ENCODE peak calls at places on chromosomes 16 and 17, in ten cellular contexts. G is transverse colon, T is sigmoid colon, B is stomach, O is GM23338, D is spleen, K is prostate gland, U is H1, N is GM12878, S is esophagus muscularis mucosa. Z is an unnamed sample.

GRCh38 chr17:8382052-8382879 is 727 bp downstream of the RPL26 start:
- DNase-seq in G (no peak), T (no peak), B (no peak), O (no peak), D (no peak), K (no peak), U (no peak), N (no peak), S (no peak), Z (no peak)

GRCh38 chr16:85316321-85316919 is 204.1 kb upstream of the CIBAR2 start:
- DNase-seq in G (peak), T (no peak), B (peak), O (peak), D (peak), K (peak), U (no peak), N (no peak), S (no peak), Z (peak)

GRCh38 chr17:17749921-17750320 is 68.7 kb downstream of the RAI1 start:
- DNase-seq in G (peak), T (no peak), B (peak), O (peak), D (no peak), K (no peak), U (peak), N (peak), S (no peak), Z (no peak)

GRCh38 chr17:82665226-82665625 is 17.0 kb upstream of the WDR45B start:
- DNase-seq in G (no peak), T (no peak), B (no peak), O (no peak), D (no peak), K (no peak), U (no peak), N (no peak), S (no peak), Z (no peak)

GRCh38 chr16:14502932-14503741 is 126.9 kb downstream of the PARN start:
- DNase-seq in G (no peak), T (no peak), B (no peak), O (no peak), D (no peak), K (no peak), U (no peak), N (peak), S (peak), Z (no peak)

GRCh38 chr17:17120716-17121115 is 78.5 kb downstream of the MPRIP start:
- DNase-seq in G (no peak), T (no peak), B (no peak), O (no peak), D (no peak), K (no peak), U (no peak), N (no peak), S (no peak), Z (no peak)

GRCh38 chr17:27807567-27808470 is 7.5 kb upstream of the NOS2 start:
- DNase-seq in G (peak), T (no peak), B (peak), O (no peak), D (peak), K (no peak), U (no peak), N (peak), S (no peak), Z (peak)

GRCh38 chr16:526181-527014 is 1.1 kb upstream of the CAPN15 start:
- DNase-seq in G (peak), T (peak), B (peak), O (peak), D (no peak), K (no peak), U (no peak), N (no peak), S (no peak), Z (no peak)

GRCh38 chr17:10999484-10999883 is 161.6 kb upstream of the PIRT start:
- DNase-seq in G (no peak), T (no peak), B (no peak), O (no peak), D (no peak), K (peak), U (no peak), N (no peak), S (no peak), Z (no peak)

GRCh38 chr16:29232811-29233704 is 173.5 kb downstream of the NPIPB11 start:
- DNase-seq in G (no peak), T (peak), B (no peak), O (no peak), D (no peak), K (no peak), U (no peak), N (no peak), S (peak), Z (no peak)

GRCh38 chr17:55690105-55690508 is 32.6 kb downstream of the TMEM100 start:
- DNase-seq in G (no peak), T (no peak), B (no peak), O (no peak), D (no peak), K (no peak), U (no peak), N (no peak), S (no peak), Z (no peak)

GRCh38 chr17:76974721-76975120 is 106.5 kb downstream of the MGAT5B start:
- DNase-seq in G (no peak), T (no peak), B (no peak), O (no peak), D (no peak), K (no peak), U (no peak), N (no peak), S (no peak), Z (no peak)

GRCh38 chr17:37062036-37062435 is 113.3 kb downstream of the AATF start:
- DNase-seq in G (no peak), T (no peak), B (no peak), O (no peak), D (no peak), K (no peak), U (no peak), N (no peak), S (no peak), Z (no peak)

GRCh38 chr17:75315541-75316243 is 26.5 kb upstream of the SLC25A19 start:
- DNase-seq in G (no peak), T (no peak), B (no peak), O (no peak), D (no peak), K (no peak), U (no peak), N (no peak), S (no peak), Z (peak)

GRCh38 chr16:70661918-70662641 is 15.7 kb downstream of the IL34 start:
- DNase-seq in G (no peak), T (peak), B (no peak), O (no peak), D (no peak), K (no peak), U (no peak), N (no peak), S (no peak), Z (no peak)

GRCh38 chr16:71626858-71627213 is 852 bp downstream of the MARVELD3 start:
- DNase-seq in G (peak), T (no peak), B (peak), O (peak), D (peak), K (peak), U (no peak), N (no peak), S (no peak), Z (peak)

GRCh38 chr16:49639739-49640388 is 216.0 kb downstream of the ZNF423 start:
- DNase-seq in G (no peak), T (no peak), B (no peak), O (peak), D (peak), K (no peak), U (peak), N (no peak), S (no peak), Z (no peak)

GRCh38 chr17:76531501-76532038 is 5.9 kb downstream of the CYGB start:
- DNase-seq in G (no peak), T (no peak), B (no peak), O (no peak), D (no peak), K (no peak), U (no peak), N (no peak), S (no peak), Z (no peak)

GRCh38 chr16:53433509-53433908 is 762 bp upstream of the RBL2 start:
- DNase-seq in G (no peak), T (no peak), B (no peak), O (peak), D (no peak), K (peak), U (no peak), N (no peak), S (no peak), Z (no peak)

GRCh38 chr16:54398986-54399385 is 112.4 kb upstream of the IRX3 start:
- DNase-seq in G (no peak), T (no peak), B (no peak), O (no peak), D (no peak), K (no peak), U (no peak), N (no peak), S (no peak), Z (no peak)

GRCh38 chr16:75535211-75535843 is 581 bp downstream of the CHST5 start:
- DNase-seq in G (no peak), T (no peak), B (no peak), O (peak), D (no peak), K (no peak), U (no peak), N (no peak), S (no peak), Z (no peak)

GRCh38 chr17:78359216-78359935 is 501 bp downstream of the SOCS3 start:
- DNase-seq in G (no peak), T (peak), B (no peak), O (peak), D (peak), K (no peak), U (no peak), N (no peak), S (no peak), Z (no peak)

GRCh38 chr17:35713069-35713728 is 18.2 kb upstream of the RASL10B start:
- DNase-seq in G (no peak), T (no peak), B (no peak), O (no peak), D (no peak), K (no peak), U (no peak), N (no peak), S (no peak), Z (no peak)

GRCh38 chr17:4605826-4606225 is 21.5 kb downstream of the SMTNL2 start:
- DNase-seq in G (peak), T (no peak), B (no peak), O (no peak), D (no peak), K (no peak), U (no peak), N (no peak), S (no peak), Z (peak)

GRCh38 chr17:77304051-77304745 is 163.4 kb downstream of the SEC14L1 start:
- DNase-seq in G (no peak), T (no peak), B (no peak), O (no peak), D (no peak), K (no peak), U (no peak), N (no peak), S (no peak), Z (no peak)

GRCh38 chr17:76988796-76989195 is 120.6 kb downstream of the MGAT5B start:
- DNase-seq in G (no peak), T (no peak), B (no peak), O (no peak), D (peak), K (no peak), U (no peak), N (no peak), S (no peak), Z (no peak)

GRCh38 chr16:65959978-65960377 is 406.5 kb upstream of the CDH5 start:
- DNase-seq in G (no peak), T (no peak), B (no peak), O (no peak), D (no peak), K (no peak), U (no peak), N (no peak), S (no peak), Z (no peak)

GRCh38 chr17:78132086-78132676 is 1.6 kb downstream of the TMC8 start:
- DNase-seq in G (peak), T (no peak), B (peak), O (peak), D (peak), K (peak), U (no peak), N (no peak), S (no peak), Z (no peak)

DNA sequence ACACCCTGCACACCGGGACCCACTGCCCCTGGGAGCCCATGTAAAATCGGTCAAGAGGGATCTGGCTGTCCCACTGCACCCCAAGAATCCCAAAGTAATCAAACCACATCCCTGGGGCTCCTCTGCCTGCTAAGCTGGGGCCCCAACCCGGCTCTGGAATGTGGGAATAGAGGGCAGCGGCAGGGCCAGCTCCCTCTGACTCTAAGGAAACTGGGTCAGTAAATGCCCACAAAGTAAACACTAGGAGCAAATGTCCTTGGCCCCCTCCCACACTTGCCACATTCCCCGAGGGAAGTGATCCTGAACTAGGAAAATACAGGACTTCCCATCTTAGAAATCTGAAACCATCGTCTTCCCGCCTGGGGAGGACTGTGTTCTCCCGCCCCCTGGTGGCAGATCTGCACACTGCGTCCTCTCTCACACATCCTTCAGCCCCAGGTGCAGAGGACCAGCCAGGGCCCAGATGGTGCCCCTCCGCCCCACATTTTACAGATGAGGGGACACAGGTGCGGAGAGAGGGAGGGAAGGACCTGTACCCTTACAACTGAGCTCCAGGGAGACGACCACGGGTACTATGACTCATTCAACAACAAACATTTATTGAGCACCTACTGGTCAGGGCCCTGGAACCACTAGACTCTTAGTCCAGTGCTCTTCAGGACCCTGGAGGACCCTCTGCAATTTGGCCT is 10.2 kb downstream of the P3H4 start:
- DNase-seq in G (peak), T (peak), B (peak), O (peak), D (peak), K (peak), U (no peak), N (no peak), S (peak), Z (peak)
- TF ChIP-seq POLR2AphosphoS5 in G (peak), T (no peak), B (no peak), O (peak), D (peak), K (peak), U (no peak), N (no peak), S (peak), Z (no peak)

DNA sequence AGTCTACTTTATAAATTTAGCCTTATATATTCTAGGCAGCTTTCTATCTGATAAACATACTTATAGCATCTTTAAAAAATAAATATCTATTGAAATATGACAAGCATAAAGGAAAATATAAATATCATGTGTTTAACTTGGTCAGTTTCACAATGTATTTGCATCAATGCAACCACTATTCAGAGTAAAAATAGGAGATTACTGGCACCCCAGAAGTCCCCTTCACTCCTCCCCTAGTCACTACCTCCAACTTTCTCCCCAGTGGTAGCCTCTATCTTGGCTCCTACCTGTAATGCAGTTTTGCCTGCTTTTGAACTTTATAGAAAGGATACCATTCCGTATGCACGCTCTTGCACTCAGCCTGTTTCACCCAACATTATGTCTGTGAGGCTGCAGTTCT is 3.2 kb upstream of the NOD2 start:
- DNase-seq in G (no peak), T (no peak), B (no peak), O (no peak), D (no peak), K (no peak), U (no peak), N (no peak), S (no peak), Z (no peak)
- TF ChIP-seq POLR2AphosphoS5 in G (no peak), T (no peak), B (no peak), O (no peak), D (no peak), K (no peak), U (no peak), N (no peak), S (no peak), Z (no peak)

GRCh38 chr16:16157166-16157565 is 66.1 kb downstream of the ABCC6 start:
- DNase-seq in G (no peak), T (no peak), B (no peak), O (no peak), D (no peak), K (no peak), U (no peak), N (no peak), S (no peak), Z (no peak)

GRCh38 chr16:16155234-16155633 is 68.1 kb downstream of the ABCC6 start:
- DNase-seq in G (no peak), T (no peak), B (no peak), O (no peak), D (no peak), K (no peak), U (no peak), N (no peak), S (no peak), Z (no peak)

GRCh38 chr16:16151315-16151714 is 72.0 kb downstream of the ABCC6 start:
- DNase-seq in G (no peak), T (no peak), B (no peak), O (no peak), D (no peak), K (no peak), U (no peak), N (no peak), S (no peak), Z (no peak)

GRCh38 chr16:16150878-16151152 is 72.5 kb downstream of the ABCC6 start:
- DNase-seq in G (no peak), T (no peak), B (no peak), O (no peak), D (no peak), K (no peak), U (no peak), N (no peak), S (no peak), Z (no peak)

GRCh38 chr16:16154292-16154951 is 68.9 kb downstream of the ABCC6 start:
- DNase-seq in G (no peak), T (no peak), B (no peak), O (no peak), D (no peak), K (no peak), U (no peak), N (no peak), S (no peak), Z (no peak)
- TF ChIP-seq POLR2AphosphoS5 in G (no peak), T (no peak), B (no peak), O (no peak), D (peak), K (no peak), U (no peak), N (no peak), S (no peak), Z (no peak)

DNA sequence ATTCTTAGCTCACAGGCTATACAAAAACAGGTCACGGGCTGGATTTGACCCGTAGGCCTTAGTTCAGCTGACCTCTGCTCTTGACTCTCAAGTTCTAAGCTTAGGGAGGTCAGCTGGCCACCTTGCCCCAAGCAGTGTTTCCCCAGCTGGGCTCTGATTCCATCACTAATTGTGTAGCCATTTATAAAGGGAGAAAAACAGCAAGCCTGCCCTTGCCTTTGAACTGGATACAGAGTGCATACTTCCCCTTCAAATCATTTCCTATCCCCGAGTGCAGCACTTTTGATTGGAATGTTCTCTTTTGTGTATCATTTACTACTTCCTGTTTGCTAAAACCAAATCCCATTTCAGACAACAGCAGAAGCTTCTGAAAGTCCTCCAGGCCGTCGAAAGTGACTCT is 153.6 kb downstream of the KATNIP start:
- DNase-seq in G (no peak), T (peak), B (no peak), O (no peak), D (peak), K (no peak), U (no peak), N (no peak), S (no peak), Z (no peak)
- TF ChIP-seq POLR2AphosphoS5 in G (no peak), T (no peak), B (no peak), O (no peak), D (no peak), K (no peak), U (no peak), N (no peak), S (no peak), Z (no peak)

DNA sequence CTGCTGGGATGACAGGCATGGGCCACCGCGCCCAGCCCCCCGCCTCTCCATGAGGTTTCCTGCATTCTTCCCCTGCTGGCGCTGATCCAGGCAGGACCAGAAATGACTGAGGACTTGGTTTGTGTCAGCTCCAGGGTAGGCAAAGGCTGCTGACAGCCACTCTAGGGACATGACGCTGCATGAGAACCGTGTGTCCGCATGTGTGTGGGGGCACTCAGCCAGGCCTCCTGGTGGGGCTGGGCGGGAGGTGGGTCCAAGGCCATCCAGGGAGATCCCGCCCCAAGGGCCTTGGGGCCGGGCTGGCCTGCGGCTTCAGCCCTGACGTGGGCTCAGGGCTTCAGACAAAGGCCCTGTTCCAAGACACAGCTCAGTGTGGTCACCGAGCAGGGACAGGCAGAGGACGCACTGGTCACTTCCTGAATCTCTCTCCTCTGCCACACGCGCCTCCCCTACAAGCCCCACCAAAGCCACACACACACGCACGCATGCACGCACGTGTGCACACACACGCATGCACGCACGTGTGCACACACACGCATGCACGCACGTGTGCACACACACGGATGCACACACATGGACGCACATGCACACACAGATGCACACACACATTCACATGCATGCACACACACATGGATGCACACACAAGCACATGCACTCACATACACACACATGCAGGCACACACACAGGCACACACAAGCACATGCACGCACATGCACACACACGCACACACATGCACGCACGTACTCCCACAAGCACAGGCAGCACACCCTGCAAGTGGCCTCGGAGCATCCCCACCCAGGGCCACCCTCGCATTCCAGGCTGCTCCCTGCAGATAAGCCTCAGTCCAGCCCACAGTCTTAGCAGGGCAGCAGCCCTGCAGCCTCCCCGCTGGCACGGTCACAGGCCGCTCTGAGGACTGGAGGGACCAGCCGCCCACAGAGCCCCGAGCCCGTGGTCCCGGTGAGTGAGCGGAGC is 5.3 kb upstream of the TMEM204 start:
- DNase-seq in G (no peak), T (no peak), B (no peak), O (no peak), D (no peak), K (no peak), U (no peak), N (no peak), S (no peak), Z (no peak)
- TF ChIP-seq POLR2AphosphoS5 in G (no peak), T (no peak), B (peak), O (no peak), D (peak), K (no peak), U (no peak), N (no peak), S (no peak), Z (no peak)